ENCODE peak calls at places on chromosomes 12 and 14, in four cellular contexts. One of them, this sample, is unnamed.
A peak's percentile ranks its signal among the peaks of the same experiment; 100 is the strongest.

GRCh38 chr12:1882405-1882804 is 36.0 kb downstream of the CACNA2D4 start:
- DNase-seq in SK-N-SH: peak; percentile 2
- DNase-seq in H1: no peak
- DNase-seq in GM12892: no peak
- DNase-seq in this sample: no peak

GRCh38 chr12:88579941-88580871 is at the start of gene KITLG:
- DNase-seq in SK-N-SH: peak; percentile 83
- DNase-seq in GM12892: peak; percentile 27
- DNase-seq in H1: peak; percentile 53
- DNase-seq in this sample: peak; percentile 35

GRCh38 chr12:508795-509194 is 49.1 kb downstream of the B4GALNT3 start:
- DNase-seq in GM12892: no peak
- DNase-seq in H1: no peak
- DNase-seq in SK-N-SH: no peak
- DNase-seq in this sample: no peak

GRCh38 chr12:124030510-124030909 is 57.5 kb downstream of the ZNF664 start:
- DNase-seq in SK-N-SH: peak; percentile 67
- DNase-seq in H1: no peak
- DNase-seq in GM12892: no peak
- DNase-seq in this sample: no peak

GRCh38 chr14:76990084-76990483 is 38.4 kb downstream of the IRF2BPL start:
- DNase-seq in GM12892: no peak
- DNase-seq in SK-N-SH: no peak
- DNase-seq in H1: no peak
- DNase-seq in this sample: no peak

GRCh38 chr12:76866146-76866545 is 12.7 kb downstream of the CSRP2 start:
- DNase-seq in H1: no peak
- DNase-seq in SK-N-SH: no peak
- DNase-seq in GM12892: no peak
- DNase-seq in this sample: no peak

GRCh38 chr14:27190286-27190685 is 592.5 kb upstream of the NOVA1 start:
- DNase-seq in H1: no peak
- DNase-seq in SK-N-SH: no peak
- DNase-seq in GM12892: no peak
- DNase-seq in this sample: no peak

GRCh38 chr12:126185025-126185424 is 1119.8 kb downstream of the AACS start:
- DNase-seq in SK-N-SH: no peak
- DNase-seq in GM12892: no peak
- DNase-seq in H1: no peak
- DNase-seq in this sample: no peak

GRCh38 chr12:10165421-10165820 is 6.5 kb downstream of the OLR1 start:
- DNase-seq in GM12892: no peak
- DNase-seq in SK-N-SH: no peak
- DNase-seq in H1: no peak
- DNase-seq in this sample: no peak

GRCh38 chr14:91866061-91866460 is 1.3 kb downstream of the TC2N start:
- DNase-seq in H1: no peak
- DNase-seq in GM12892: no peak
- DNase-seq in SK-N-SH: no peak
- DNase-seq in this sample: no peak

GRCh38 chr12:106301611-106302321 is 767 bp upstream of the TCP11L2 start:
- DNase-seq in H1: peak; percentile 39
- DNase-seq in SK-N-SH: peak; percentile 30
- DNase-seq in GM12892: peak; percentile 19
- DNase-seq in this sample: peak; percentile 21

GRCh38 chr12:2722806-2723205 is 72.0 kb upstream of the FKBP4 start:
- DNase-seq in GM12892: no peak
- DNase-seq in SK-N-SH: no peak
- DNase-seq in H1: no peak
- DNase-seq in this sample: no peak

GRCh38 chr14:103522649-103523582 is at the start of gene CKB:
- DNase-seq in GM12892: no peak
- DNase-seq in SK-N-SH: peak; percentile 95
- DNase-seq in H1: no peak
- DNase-seq in this sample: no peak

GRCh38 chr12:103269962-103270361 is 225.8 kb downstream of the C12orf42 start:
- DNase-seq in GM12892: no peak
- DNase-seq in SK-N-SH: no peak
- DNase-seq in H1: no peak
- DNase-seq in this sample: no peak

GRCh38 chr14:104353921-104354701 is 215.7 kb downstream of the KIF26A start:
- DNase-seq in SK-N-SH: no peak
- DNase-seq in GM12892: no peak
- DNase-seq in H1: no peak
- DNase-seq in this sample: no peak

GRCh38 chr12:77213316-77213715 is 147.9 kb upstream of the E2F7 start:
- DNase-seq in GM12892: no peak
- DNase-seq in SK-N-SH: no peak
- DNase-seq in H1: no peak
- DNase-seq in this sample: no peak

GRCh38 chr12:132604108-132605054 is 6.0 kb downstream of the LRCOL1 start:
- DNase-seq in GM12892: no peak
- DNase-seq in SK-N-SH: peak; percentile 73
- DNase-seq in H1: no peak
- DNase-seq in this sample: no peak

GRCh38 chr14:87712386-87713113 is 280.4 kb downstream of the GALC start:
- DNase-seq in SK-N-SH: no peak
- DNase-seq in GM12892: no peak
- DNase-seq in H1: no peak
- DNase-seq in this sample: no peak

DNA sequence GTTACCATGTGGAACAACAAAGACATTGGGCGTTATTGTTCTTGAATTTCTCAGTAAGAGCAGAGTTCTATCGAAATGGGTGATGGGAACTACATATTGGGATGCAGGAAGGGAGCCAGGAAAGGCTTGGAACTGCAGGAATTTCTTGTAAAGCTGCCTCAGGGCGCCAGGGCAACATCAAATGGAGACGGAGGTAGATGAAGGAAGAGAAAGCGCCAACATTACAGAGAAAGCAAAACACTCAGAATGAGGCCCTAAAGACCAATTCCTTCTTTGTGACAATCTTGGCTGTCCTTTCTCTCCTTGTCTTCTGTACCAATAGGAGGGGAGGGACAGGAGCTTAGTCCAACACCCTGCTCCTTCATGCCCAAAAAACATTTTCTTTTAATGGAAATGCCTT is 148.4 kb downstream of the RPAP3 start:
- DNase-seq in GM12892: no peak
- DNase-seq in H1: no peak
- DNase-seq in SK-N-SH: no peak
- DNase-seq in this sample: no peak
- TF ChIP-seq TAF1 in GM12892: no peak
- TF ChIP-seq TAF1 in H1: no peak
- TF ChIP-seq TAF1 in SK-N-SH: no peak
- TF ChIP-seq TAF1 in this sample: no peak

DNA sequence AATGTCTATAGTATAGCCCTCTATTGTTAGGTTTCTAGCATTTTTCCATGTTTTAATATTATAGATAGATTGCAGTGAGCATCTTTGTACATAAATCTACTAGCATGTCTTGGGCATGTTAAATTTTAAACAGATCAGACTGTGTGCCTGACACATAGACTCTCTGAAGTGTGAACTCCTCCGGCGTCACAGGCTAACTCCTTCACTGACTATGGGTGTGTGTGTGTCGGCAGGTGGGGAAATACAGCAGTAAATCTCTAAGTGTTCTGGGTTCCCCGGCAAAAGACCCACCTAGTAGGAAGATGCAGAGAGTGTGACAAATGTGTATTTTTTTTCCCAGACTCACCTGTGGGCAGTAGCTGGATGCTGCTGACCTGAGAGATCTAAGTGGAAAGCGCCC is 2.3 kb downstream of the VWF start:
- DNase-seq in GM12892: no peak
- DNase-seq in SK-N-SH: no peak
- DNase-seq in H1: no peak
- DNase-seq in this sample: no peak
- TF ChIP-seq TAF1 in GM12892: no peak
- TF ChIP-seq TAF1 in SK-N-SH: no peak
- TF ChIP-seq TAF1 in H1: no peak
- TF ChIP-seq TAF1 in this sample: no peak

GRCh38 chr12:7588703-7589329 is 76.9 kb downstream of the APOBEC1 start:
- DNase-seq in GM12892: no peak
- DNase-seq in SK-N-SH: peak; percentile 27
- DNase-seq in H1: no peak
- DNase-seq in this sample: peak; percentile 13
- TF ChIP-seq TAF1 in GM12892: no peak
- TF ChIP-seq TAF1 in SK-N-SH: no peak
- TF ChIP-seq TAF1 in H1: no peak
- TF ChIP-seq TAF1 in this sample: no peak

DNA sequence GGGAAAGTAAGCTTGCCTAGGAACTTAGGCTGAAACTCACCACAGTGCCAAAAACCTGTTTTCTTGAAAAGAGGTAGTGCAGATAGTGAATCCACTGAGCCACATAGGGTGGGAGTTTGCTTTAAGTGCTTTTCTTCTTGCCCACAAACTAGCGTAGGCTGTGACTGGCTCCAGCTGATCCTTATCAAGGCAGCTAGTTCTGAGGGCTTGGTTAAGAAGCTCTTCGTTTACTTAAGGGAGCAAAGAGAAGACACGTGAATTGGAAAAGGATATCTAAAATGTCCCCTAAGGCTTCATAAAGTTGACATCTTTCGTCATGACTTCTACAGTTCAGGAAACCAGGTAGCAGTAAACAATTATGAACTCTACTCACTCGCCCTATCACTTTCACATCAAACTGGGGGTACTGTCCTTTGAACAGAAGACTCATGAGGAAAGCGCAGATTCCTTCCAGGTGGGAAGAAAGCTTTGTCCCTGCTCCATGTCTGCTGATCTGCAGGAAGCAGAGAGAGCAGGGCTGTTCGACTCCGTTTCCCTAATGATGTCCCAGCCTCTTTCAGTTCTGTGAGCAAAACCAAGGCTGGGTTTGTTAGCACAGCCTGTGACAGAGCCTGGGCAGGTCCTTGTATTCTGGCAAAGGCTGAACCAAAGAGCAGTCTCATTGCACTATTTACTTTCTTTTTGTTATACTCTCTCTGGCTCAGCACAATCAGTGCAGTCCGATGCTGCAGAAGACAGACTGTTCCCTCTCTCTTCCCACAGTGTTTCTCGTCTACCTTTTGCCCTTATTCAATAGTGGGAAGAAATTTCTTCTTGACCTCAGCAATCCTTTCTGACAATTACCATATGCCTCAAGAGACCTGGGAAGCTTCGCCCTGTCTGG is 93.5 kb upstream of the ETV6 start:
- DNase-seq in GM12892: no peak
- DNase-seq in SK-N-SH: no peak
- DNase-seq in H1: no peak
- DNase-seq in this sample: no peak
- TF ChIP-seq TAF1 in GM12892: no peak
- TF ChIP-seq TAF1 in SK-N-SH: no peak
- TF ChIP-seq TAF1 in H1: no peak
- TF ChIP-seq TAF1 in this sample: peak; percentile 73